ENCODE peak calls at places on chromosomes 1 and 21, in six cellular contexts. I is HCT116, C is GM12891, H is transverse colon, K is prostate gland, T is GM23338. U is an unnamed sample.
A peak's percentile ranks its signal among the peaks of the same experiment; 100 is the strongest.

GRCh38 chr1:58717979-58718378 is 18.1 kb upstream of the MYSM1 start:
- DNase-seq in I (no peak), H (no peak), T (no peak), C (no peak), K (no peak), U (no peak)

GRCh38 chr1:183159960-183160359 is 26.1 kb upstream of the LAMC2 start:
- DNase-seq in H (peak; percentile 91), K (peak; percentile 93), I (peak; percentile 95), C (no peak), T (no peak), U (no peak)

GRCh38 chr1:96837817-96838216 is 116.2 kb downstream of the PTBP2 start:
- DNase-seq in I (no peak), H (no peak), T (no peak), C (no peak), K (no peak), U (no peak)

GRCh38 chr1:210541680-210542358 is 213.1 kb downstream of the HHAT start:
- DNase-seq in C (no peak), K (no peak), I (no peak), H (no peak), T (peak; percentile 42), U (no peak)

GRCh38 chr1:243549791-243550190 is 293.9 kb downstream of the SDCCAG8 start:
- DNase-seq in H (no peak), I (no peak), C (no peak), K (no peak), T (no peak), U (no peak)

GRCh38 chr1:46749921-46750404 is 31.0 kb upstream of the EFCAB14 start:
- DNase-seq in T (no peak), C (no peak), I (no peak), H (no peak), K (peak; percentile 56), U (no peak)

GRCh38 chr21:46111857-46112730 is 14.2 kb downstream of the COL6A2 start:
- DNase-seq in H (peak; percentile 7), I (no peak), C (peak; percentile 10), K (no peak), T (no peak), U (peak; percentile 8)

GRCh38 chr1:10324627-10325026 is 74.2 kb upstream of the PGD start:
- DNase-seq in K (no peak), T (no peak), H (no peak), C (no peak), I (no peak), U (no peak)

GRCh38 chr1:47568763-47569162 is 130.9 kb downstream of the FOXD2 start:
- DNase-seq in K (no peak), I (no peak), T (no peak), H (no peak), C (no peak), U (no peak)

GRCh38 chr1:50424940-50425375 is 1.7 kb upstream of the DMRTA2 start:
- DNase-seq in K (no peak), I (no peak), T (peak; percentile 33), H (no peak), C (no peak), U (no peak)

GRCh38 chr21:41761211-41762181 is 5.4 kb downstream of the RIPK4 start:
- DNase-seq in H (no peak), C (no peak), T (peak; percentile 66), K (peak; percentile 72), I (no peak), U (no peak)

GRCh38 chr21:26593800-26594199 is 20.7 kb upstream of the CYYR1 start:
- DNase-seq in C (no peak), T (no peak), I (no peak), H (no peak), K (no peak), U (no peak)

GRCh38 chr1:91768786-91769697 is 116.9 kb downstream of the TGFBR3 start:
- DNase-seq in C (no peak), H (no peak), T (no peak), I (no peak), K (no peak), U (no peak)

GRCh38 chr1:14578156-14578555 is 20.3 kb upstream of the KAZN start:
- DNase-seq in T (no peak), H (no peak), I (no peak), K (no peak), C (no peak), U (no peak)

GRCh38 chr1:27940297-27940696 is 5.5 kb downstream of the SMPDL3B start:
- DNase-seq in K (no peak), I (no peak), T (peak; percentile 85), C (no peak), H (peak; percentile 60), U (peak; percentile 50)

GRCh38 chr1:159889821-159890252 is 10.1 kb downstream of the CFAP45 start:
- DNase-seq in T (no peak), C (peak; percentile 59), I (no peak), H (no peak), K (no peak), U (peak; percentile 54)

GRCh38 chr1:7019510-7019909 is 234.3 kb downstream of the CAMTA1 start:
- DNase-seq in T (no peak), H (peak; percentile 11), K (no peak), I (no peak), C (no peak), U (no peak)

GRCh38 chr1:51898090-51898734 is 19.7 kb upstream of the NRDC start:
- DNase-seq in I (no peak), T (no peak), C (no peak), H (no peak), K (no peak), U (no peak)

GRCh38 chr1:169113613-169114119 is 7.2 kb downstream of the ATP1B1 start:
- DNase-seq in K (no peak), H (no peak), I (peak; percentile 91), C (no peak), T (peak; percentile 65), U (no peak)

GRCh38 chr1:16116625-16117024 is 39.2 kb downstream of the EPHA2 start:
- DNase-seq in C (no peak), H (no peak), I (no peak), T (no peak), K (no peak), U (no peak)

GRCh38 chr1:30911061-30911954 is 2.8 kb upstream of the SDC3 start:
- DNase-seq in I (peak; percentile 74), C (peak; percentile 58), H (peak; percentile 90), T (peak; percentile 96), K (peak; percentile 87), U (no peak)

GRCh38 chr21:42324896-42325295 is 9.7 kb upstream of the TFF3 start:
- DNase-seq in C (no peak), K (no peak), I (no peak), H (no peak), T (no peak), U (no peak)

DNA sequence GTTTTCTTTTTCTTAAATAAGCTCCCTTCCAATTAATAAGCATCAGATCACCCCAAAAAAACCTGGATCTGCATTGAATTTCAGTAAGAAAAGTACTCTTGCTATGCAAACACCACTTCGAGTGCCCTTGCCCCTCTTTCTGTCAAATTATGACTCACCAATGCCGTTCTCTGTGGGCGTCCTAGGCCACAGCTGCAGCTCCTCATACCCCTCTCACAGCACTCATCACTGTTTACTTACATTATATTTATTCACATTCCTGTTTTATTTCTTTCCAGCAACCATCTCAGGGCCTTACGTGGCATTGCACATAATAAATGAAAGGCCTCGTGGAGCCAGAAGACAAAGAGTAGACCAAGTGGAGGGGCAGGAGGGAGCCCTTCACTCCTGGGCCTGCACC is 99.1 kb upstream of the CTTNBP2NL start:
- DNase-seq in I (no peak), C (no peak), K (no peak), T (no peak), H (no peak), U (no peak)
- TF ChIP-seq POLR2AphosphoS5 in I (no peak), C (no peak), K (no peak), T (no peak), H (no peak), U (no peak)

GRCh38 chr1:153534226-153534932 is 1.4 kb downstream of the S100A6 start:
- DNase-seq in T (no peak), C (no peak), H (no peak), K (no peak), I (no peak), U (no peak)
- TF ChIP-seq POLR2AphosphoS5 in T (no peak), C (no peak), H (no peak), K (no peak), I (no peak), U (no peak)

GRCh38 chr1:207335695-207336363 is 14.4 kb downstream of the CD55 start:
- DNase-seq in I (no peak), T (peak; percentile 20), C (no peak), H (no peak), K (no peak), U (no peak)
- TF ChIP-seq POLR2AphosphoS5 in I (no peak), T (no peak), C (no peak), H (peak; percentile 15), K (no peak), U (no peak)

GRCh38 chr1:8349961-8350360 is 32.0 kb downstream of the SLC45A1 start:
- DNase-seq in T (no peak), K (no peak), I (no peak), H (no peak), C (no peak), U (no peak)

GRCh38 chr1:8349473-8349865 is 31.6 kb downstream of the SLC45A1 start:
- DNase-seq in K (no peak), C (no peak), H (no peak), I (no peak), T (no peak), U (no peak)

GRCh38 chr1:8347635-8348034 is 29.7 kb downstream of the SLC45A1 start:
- DNase-seq in H (no peak), K (no peak), C (no peak), T (no peak), I (no peak), U (no peak)

GRCh38 chr1:8348056-8348776 is 30.3 kb downstream of the SLC45A1 start:
- DNase-seq in C (no peak), I (no peak), H (no peak), T (no peak), K (no peak), U (no peak)

GRCh38 chr1:8348777-8349472 is 31.0 kb downstream of the SLC45A1 start:
- DNase-seq in T (peak; percentile 83), H (peak; percentile 71), I (peak; percentile 27), K (peak; percentile 68), C (peak; percentile 95), U (peak; percentile 91)
- TF ChIP-seq POLR2AphosphoS5 in T (peak; percentile 14), H (no peak), I (no peak), K (no peak), C (no peak), U (no peak)

GRCh38 chr1:113929750-113930498 is 800 bp downstream of the HIPK1 start:
- DNase-seq in T (peak; percentile 68), I (no peak), K (peak; percentile 33), C (peak; percentile 33), H (peak; percentile 64), U (peak; percentile 48)
- TF ChIP-seq POLR2AphosphoS5 in T (no peak), I (no peak), K (peak; percentile 31), C (peak; percentile 4), H (no peak), U (no peak)

GRCh38 chr1:239212841-239213240 is 173.5 kb upstream of the CHRM3 start:
- DNase-seq in T (no peak), C (no peak), K (no peak), H (no peak), I (no peak), U (no peak)
- TF ChIP-seq POLR2AphosphoS5 in T (no peak), C (no peak), K (no peak), H (peak; percentile 6), I (no peak), U (no peak)